ENCODE peak calls at places on chromosome 18, in eight cellular contexts. P, U, W, K, H, V, X and I are unnamed samples.

GRCh38 chr18:45106331-45106774 is 425.7 kb downstream of the SETBP1 start:
- DNase-seq in P (peak; percentile 35), U (no peak), W (no peak), K (peak; percentile 40), H (no peak), V (no peak), X (no peak), I (no peak)

GRCh38 chr18:24868760-24869237 is 408.4 kb downstream of the HRH4 start:
- DNase-seq in P (peak; percentile 30), U (no peak), W (no peak), K (no peak), H (no peak), V (no peak), X (no peak), I (peak; percentile 3)

GRCh38 chr18:57640236-57640635 is 18.6 kb upstream of the NARS1 start:
- DNase-seq in P (peak; percentile 30), U (no peak), W (no peak), K (no peak), H (no peak), V (no peak), X (no peak), I (no peak)

GRCh38 chr18:22591231-22591630 is 173.5 kb upstream of the CTAGE1 start:
- DNase-seq in P (peak; percentile 86), U (no peak), W (no peak), K (no peak), H (no peak), V (no peak), X (no peak), I (peak; percentile 84)

GRCh38 chr18:74784791-74785190 is 187.1 kb downstream of the ZNF407 start:
- DNase-seq in P (no peak), U (no peak), W (no peak), K (no peak), H (no peak), V (no peak), X (no peak), I (no peak)

GRCh38 chr18:37778417-37779165 is 213.0 kb upstream of the CELF4 start:
- DNase-seq in P (peak; percentile 46), U (no peak), W (peak; percentile 96), K (peak; percentile 67), H (peak; percentile 46), V (no peak), X (no peak), I (peak; percentile 43)

GRCh38 chr18:75029456-75029855 is 179.5 kb downstream of the PTGR3 start:
- DNase-seq in P (no peak), U (no peak), W (no peak), K (no peak), H (no peak), V (no peak), X (no peak), I (no peak)

GRCh38 chr18:24014986-24015896 is 687 bp downstream of the TTC39C start:
- DNase-seq in P (peak; percentile 71), U (peak; percentile 77), W (peak; percentile 82), K (peak; percentile 51), H (peak; percentile 47), V (no peak), X (no peak), I (peak; percentile 36)

GRCh38 chr18:65175681-65176080 is 575.1 kb upstream of the CDH7 start:
- DNase-seq in P (no peak), U (no peak), W (no peak), K (no peak), H (no peak), V (no peak), X (no peak), I (no peak)

GRCh38 chr18:36403896-36404824 is 106.6 kb downstream of the FHOD3 start:
- DNase-seq in P (no peak), U (no peak), W (no peak), K (no peak), H (no peak), V (no peak), X (no peak), I (no peak)

GRCh38 chr18:23809411-23809810 is 120.2 kb downstream of the LAMA3 start:
- DNase-seq in P (no peak), U (no peak), W (no peak), K (no peak), H (no peak), V (no peak), X (no peak), I (no peak)

GRCh38 chr18:61273533-61273932 is 59.7 kb upstream of the CDH20 start:
- DNase-seq in P (no peak), U (no peak), W (no peak), K (no peak), H (no peak), V (no peak), X (no peak), I (no peak)

GRCh38 chr18:8084160-8084559 is 517.0 kb downstream of the PTPRM start:
- DNase-seq in P (peak; percentile 65), U (no peak), W (peak; percentile 90), K (peak; percentile 45), H (no peak), V (no peak), X (no peak), I (peak; percentile 23)

GRCh38 chr18:12041561-12041960 is 52.1 kb upstream of the ANKRD62 start:
- DNase-seq in P (peak; percentile 91), U (no peak), W (no peak), K (no peak), H (no peak), V (no peak), X (no peak), I (peak; percentile 50)

GRCh38 chr18:5630057-5630765 is 86.4 kb upstream of the EPB41L3 start:
- DNase-seq in P (no peak), U (peak; percentile 79), W (peak; percentile 95), K (peak; percentile 79), H (peak; percentile 50), V (no peak), X (no peak), I (peak; percentile 26)

GRCh38 chr18:62982600-62983251 is 267.4 kb downstream of the PHLPP1 start:
- DNase-seq in P (peak; percentile 71), U (no peak), W (peak; percentile 90), K (peak; percentile 69), H (peak; percentile 64), V (no peak), X (no peak), I (peak; percentile 20)

GRCh38 chr18:49647496-49648168 is 85.8 kb downstream of the LIPG start:
- DNase-seq in P (peak; percentile 83), U (no peak), W (peak; percentile 44), K (no peak), H (no peak), V (no peak), X (no peak), I (peak; percentile 64)

GRCh38 chr18:45657357-45658335 is 42.4 kb downstream of the SLC14A2 start:
- DNase-seq in P (no peak), U (no peak), W (peak; percentile 11), K (no peak), H (no peak), V (no peak), X (no peak), I (peak; percentile 46)

GRCh38 chr18:35284846-35285245 is 5.2 kb downstream of the ZSCAN30 start:
- DNase-seq in P (no peak), U (no peak), W (no peak), K (no peak), H (no peak), V (no peak), X (no peak), I (no peak)

GRCh38 chr18:32446780-32447179 is 23.9 kb downstream of the GAREM1 start:
- DNase-seq in P (no peak), U (no peak), W (no peak), K (no peak), H (no peak), V (no peak), X (no peak), I (no peak)

GRCh38 chr18:62329676-62330454 is 4.8 kb downstream of the TNFRSF11A start:
- DNase-seq in P (peak; percentile 51), U (peak; percentile 67), W (no peak), K (peak; percentile 62), H (peak; percentile 65), V (no peak), X (no peak), I (no peak)

GRCh38 chr18:12433829-12434540 is 26.3 kb downstream of the PRELID3A start:
- DNase-seq in P (no peak), U (no peak), W (no peak), K (no peak), H (no peak), V (no peak), X (no peak), I (no peak)

GRCh38 chr18:52723456-52724065 is 383.6 kb downstream of the DCC start:
- DNase-seq in P (no peak), U (no peak), W (no peak), K (no peak), H (no peak), V (no peak), X (no peak), I (peak; percentile 84)

GRCh38 chr18:28961669-28962228 is 784.8 kb upstream of the CDH2 start:
- DNase-seq in P (peak; percentile 37), U (no peak), W (peak; percentile 75), K (no peak), H (no peak), V (no peak), X (no peak), I (peak; percentile 26)

GRCh38 chr18:9722691-9723090 is 14.6 kb downstream of the RAB31 start:
- DNase-seq in P (no peak), U (no peak), W (peak; percentile 83), K (peak; percentile 83), H (peak; percentile 73), V (no peak), X (no peak), I (peak; percentile 69)
- H3K27ac ChIP-seq in P (no peak overlapping the region), U (no peak overlapping the region), W (no peak overlapping the region), K (no peak overlapping the region), H (no peak overlapping the region), V (no peak overlapping the region), X (no peak overlapping the region), I (no peak overlapping the region)

GRCh38 chr18:1057367-1057766 is 152.7 kb downstream of the ADCYAP1 start:
- DNase-seq in P (no peak), U (no peak), W (no peak), K (no peak), H (no peak), V (no peak), X (no peak), I (no peak)

GRCh38 chr18:1062592-1062991 is 157.9 kb downstream of the ADCYAP1 start:
- DNase-seq in P (no peak), U (no peak), W (peak; percentile 77), K (no peak), H (no peak), V (no peak), X (no peak), I (no peak)
- TF ChIP-seq CTCF in P (no peak), U (no peak), W (peak; percentile 78), K (no peak), H (no peak), V (no peak), X (no peak), I (no peak)

GRCh38 chr18:76618721-76619120 is 123.7 kb upstream of the ZNF516 start:
- DNase-seq in P (no peak), U (no peak), W (no peak), K (no peak), H (no peak), V (no peak), X (no peak), I (no peak)
- H3K4me1 ChIP-seq in P (peaks cover 10% of the 10 kb centered on the region), U (peaks cover 20% of the 10 kb centered on the region), W (peaks cover 22% of the 10 kb centered on the region), K (peaks cover 33% of the 10 kb centered on the region), H (peaks cover 31% of the 10 kb centered on the region), V (peaks cover 42% of the 10 kb centered on the region), X (peaks cover 36% of the 10 kb centered on the region), I (peaks cover 10% of the 10 kb centered on the region)

DNA sequence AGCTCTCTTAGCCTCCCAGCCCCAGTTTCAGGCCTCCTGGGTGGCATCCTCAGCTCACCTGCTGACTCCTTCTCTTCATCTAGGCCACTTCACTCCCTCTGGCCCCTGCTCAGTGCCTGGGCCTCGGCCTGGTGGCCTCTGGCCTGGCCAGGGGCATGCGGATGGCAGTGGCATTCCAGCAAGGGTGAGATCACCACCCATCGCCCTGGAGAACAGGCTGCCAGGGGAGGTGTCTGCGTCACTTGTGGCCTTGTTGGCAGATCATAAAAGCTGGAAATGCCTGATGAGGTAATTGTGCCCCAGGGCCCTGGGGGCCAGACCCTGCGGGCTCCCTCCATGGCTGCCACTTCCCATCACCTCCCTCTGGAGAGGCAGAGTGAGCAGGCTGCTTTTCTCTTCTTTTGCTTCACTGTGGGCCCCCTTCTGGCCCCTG is 72.5 kb upstream of the SMAD2 start:
- DNase-seq in P (peak; percentile 33), U (peak; percentile 88), W (no peak), K (peak; percentile 81), H (peak; percentile 28), V (no peak), X (no peak), I (peak; percentile 66)
- H3K27ac ChIP-seq in P (no peak overlapping the region), U (peak overlapping the region; percentile 30), W (no peak overlapping the region), K (peak overlapping the region; percentile 75), H (peak overlapping the region; percentile 17), V (no peak overlapping the region), X (no peak overlapping the region), I (no peak overlapping the region)